ENCODE peak calls at places on chromosome 9, in seven cellular contexts. U is H1, H is sigmoid colon, E is HepG2, F is upper lobe of left lung, J is stomach, S is transverse colon. A is an unnamed sample. For H3K36me3, the result is how much of the 10 kb centered on the place peaks cover.

GRCh38 chr9:7907636-7908195 is 108.1 kb upstream of the DMAC1 start:
- DNase-seq in U (no peak), H (no peak), E (no peak), F (no peak), J (no peak), S (no peak), A (no peak)

GRCh38 chr9:98848450-98849149 is 41.1 kb downstream of the GALNT12 start:
- DNase-seq in U (peak), H (peak), E (peak), F (peak), J (peak), S (peak), A (peak)

GRCh38 chr9:87957839-87958238 is 16.5 kb downstream of the CDK20 start:
- DNase-seq in U (no peak), H (no peak), E (no peak), F (no peak), J (no peak), S (no peak), A (no peak)

GRCh38 chr9:14441976-14442651 is 128.2 kb upstream of the NFIB start:
- DNase-seq in U (no peak), H (no peak), E (peak), F (no peak), J (no peak), S (no peak), A (no peak)

GRCh38 chr9:94173632-94174031 is 85.5 kb upstream of the ZNF169 start:
- DNase-seq in U (no peak), H (no peak), E (no peak), F (no peak), J (no peak), S (no peak), A (no peak)

GRCh38 chr9:97863314-97863713 is 10.3 kb downstream of the FOXE1 start:
- DNase-seq in U (no peak), H (no peak), E (no peak), F (no peak), J (no peak), S (no peak), A (no peak)

GRCh38 chr9:69600314-69601047 is 71.7 kb downstream of the APBA1 start:
- DNase-seq in U (no peak), H (no peak), E (no peak), F (no peak), J (no peak), S (no peak), A (no peak)

GRCh38 chr9:94584555-94584954 is 9.1 kb downstream of the FBP2 start:
- DNase-seq in U (no peak), H (no peak), E (no peak), F (no peak), J (no peak), S (no peak), A (no peak)

GRCh38 chr9:99400184-99400731 is 178.2 kb downstream of the SEC61B start:
- DNase-seq in U (no peak), H (no peak), E (no peak), F (no peak), J (no peak), S (no peak), A (no peak)

GRCh38 chr9:96674914-96675538 is 19.9 kb upstream of the PRXL2C start:
- DNase-seq in U (no peak), H (no peak), E (no peak), F (no peak), J (no peak), S (no peak), A (no peak)

GRCh38 chr9:137390553-137391410 is 32.2 kb downstream of the EXD3 start:
- DNase-seq in U (no peak), H (no peak), E (no peak), F (peak), J (no peak), S (peak), A (no peak)

GRCh38 chr9:120441446-120442279 is 138.3 kb downstream of the CDK5RAP2 start:
- DNase-seq in U (no peak), H (no peak), E (no peak), F (no peak), J (no peak), S (no peak), A (no peak)

GRCh38 chr9:98146101-98146991 is 27.3 kb upstream of the TRIM14 start:
- DNase-seq in U (no peak), H (no peak), E (peak), F (peak), J (peak), S (peak), A (no peak)

GRCh38 chr9:11319477-11320060 is 706.8 kb upstream of the PTPRD start:
- DNase-seq in U (no peak), H (no peak), E (no peak), F (no peak), J (no peak), S (no peak), A (no peak)

DNA sequence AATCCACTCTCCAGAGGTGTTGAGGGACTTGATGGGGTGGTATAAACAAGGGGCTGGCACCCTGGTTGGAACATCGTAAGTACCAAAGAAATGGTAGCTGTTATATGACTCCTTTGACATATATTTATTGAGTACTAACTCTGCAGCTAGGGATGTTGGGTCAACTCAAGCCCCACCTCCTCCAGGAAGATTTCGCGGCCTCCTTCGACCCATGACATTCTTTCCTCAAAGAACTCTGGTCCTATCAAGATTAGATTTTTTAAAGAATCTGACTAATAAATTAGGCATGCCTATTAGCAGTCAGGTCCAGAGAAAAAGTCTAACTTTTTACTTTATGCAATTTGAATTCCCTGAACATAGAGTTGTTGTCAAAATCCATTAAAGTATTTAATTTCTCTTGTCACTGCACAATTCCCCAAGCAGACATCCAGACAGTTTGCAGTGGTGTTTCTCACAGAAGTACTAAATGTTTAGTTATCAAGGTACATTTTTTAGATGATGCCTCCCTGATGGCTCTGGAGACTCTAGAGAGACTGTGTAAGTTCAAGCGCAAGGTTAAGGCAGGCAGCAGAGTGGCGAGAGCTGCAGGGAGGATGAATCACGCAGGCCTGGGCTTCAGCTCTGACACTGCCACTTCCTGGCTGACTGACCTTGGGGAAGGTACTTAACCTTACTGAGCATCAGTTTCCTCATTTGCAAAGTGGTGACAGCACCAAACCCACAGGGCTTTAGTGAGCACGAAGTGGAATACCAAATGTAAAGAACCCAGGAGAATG is 209.6 kb downstream of the TTLL11 start:
- DNase-seq in U (no peak), H (no peak), E (no peak), F (no peak), J (no peak), S (no peak), A (no peak)
- TF ChIP-seq EP300 in U (no peak), H (no peak), E (no peak), F (no peak), J (no peak), S (no peak), A (no peak)

GRCh38 chr9:128127990-128128835 is 684 bp upstream of the PTGES2 start:
- DNase-seq in U (peak), H (peak), E (peak), F (peak), J (peak), S (peak), A (peak)
- TF ChIP-seq POLR2A in U (no peak), H (peak), E (peak), F (no peak), J (no peak), S (peak), A (no peak)

GRCh38 chr9:133942206-133942975 is 49.7 kb downstream of the VAV2 start:
- DNase-seq in U (no peak), H (peak), E (no peak), F (peak), J (no peak), S (no peak), A (no peak)

GRCh38 chr9:133938670-133939258 is 53.4 kb downstream of the VAV2 start:
- DNase-seq in U (no peak), H (no peak), E (no peak), F (peak), J (no peak), S (no peak), A (no peak)

GRCh38 chr9:133939386-133939785 is 52.7 kb downstream of the VAV2 start:
- DNase-seq in U (no peak), H (no peak), E (no peak), F (peak), J (no peak), S (no peak), A (no peak)

GRCh38 chr9:133938086-133938485 is 54.0 kb downstream of the VAV2 start:
- DNase-seq in U (no peak), H (no peak), E (no peak), F (peak), J (no peak), S (no peak), A (no peak)

DNA sequence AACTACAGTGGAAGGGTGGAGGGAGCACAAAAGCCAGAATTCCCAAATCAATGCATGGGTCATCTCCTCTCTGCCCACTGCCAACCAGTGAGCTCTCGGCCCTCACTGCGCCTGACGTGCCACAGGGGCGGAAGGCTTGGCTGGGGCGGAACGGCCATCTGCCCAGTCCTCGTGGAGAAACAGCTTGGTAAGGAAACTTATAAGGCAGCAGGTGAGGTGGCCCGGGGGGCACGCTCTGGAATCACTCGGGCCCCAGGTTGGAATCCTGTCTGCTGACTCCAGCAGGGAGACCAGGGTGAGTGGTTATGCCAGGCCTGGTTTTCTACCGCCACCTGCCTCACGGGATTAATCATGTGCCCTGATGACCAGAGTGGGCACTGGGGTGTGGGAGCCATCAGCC is 52.3 kb downstream of the VAV2 start:
- DNase-seq in U (no peak), H (no peak), E (no peak), F (peak), J (no peak), S (no peak), A (no peak)
- H3K36me3 ChIP-seq in U (under half), H (under half), E (under half), F (under half), J (under half), S (under half), A (under half)

GRCh38 chr9:107274096-107274495 is 9.0 kb upstream of the RAD23B start:
- DNase-seq in U (no peak), H (no peak), E (no peak), F (no peak), J (no peak), S (no peak), A (no peak)
- TF ChIP-seq EP300 in U (no peak), H (no peak), E (no peak), F (no peak), J (no peak), S (no peak), A (no peak)

GRCh38 chr9:127715443-127716337 is at the start of the genes PTRH1 and TTC16:
- DNase-seq in U (peak), H (peak), E (peak), F (peak), J (peak), S (peak), A (peak)
- TF ChIP-seq POLR2A in U (no peak), H (peak), E (no peak), F (no peak), J (no peak), S (peak), A (no peak)

DNA sequence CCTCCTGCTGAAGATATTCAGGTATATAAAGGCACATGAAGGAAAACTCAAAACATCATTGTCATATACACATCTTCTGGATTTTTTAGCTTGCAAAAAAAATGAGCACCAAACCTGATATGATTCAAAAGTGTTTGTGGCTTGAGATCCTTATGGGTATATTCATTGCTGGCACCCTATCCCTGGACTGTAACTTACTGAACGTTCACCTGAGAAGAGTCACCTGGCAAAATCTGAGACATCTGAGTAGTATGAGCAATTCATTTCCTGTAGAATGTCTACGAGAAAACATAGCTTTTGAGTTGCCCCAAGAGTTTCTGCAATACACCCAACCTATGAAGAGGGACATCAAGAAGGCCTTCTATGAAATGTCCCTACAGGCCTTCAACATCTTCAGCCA is at the start of gene IFNK:
- DNase-seq in U (no peak), H (no peak), E (no peak), F (no peak), J (no peak), S (no peak), A (no peak)
- H3K36me3 ChIP-seq in U (under half), H (under half), E (under half), F (under half), J (under half), S (under half), A (under half)

DNA sequence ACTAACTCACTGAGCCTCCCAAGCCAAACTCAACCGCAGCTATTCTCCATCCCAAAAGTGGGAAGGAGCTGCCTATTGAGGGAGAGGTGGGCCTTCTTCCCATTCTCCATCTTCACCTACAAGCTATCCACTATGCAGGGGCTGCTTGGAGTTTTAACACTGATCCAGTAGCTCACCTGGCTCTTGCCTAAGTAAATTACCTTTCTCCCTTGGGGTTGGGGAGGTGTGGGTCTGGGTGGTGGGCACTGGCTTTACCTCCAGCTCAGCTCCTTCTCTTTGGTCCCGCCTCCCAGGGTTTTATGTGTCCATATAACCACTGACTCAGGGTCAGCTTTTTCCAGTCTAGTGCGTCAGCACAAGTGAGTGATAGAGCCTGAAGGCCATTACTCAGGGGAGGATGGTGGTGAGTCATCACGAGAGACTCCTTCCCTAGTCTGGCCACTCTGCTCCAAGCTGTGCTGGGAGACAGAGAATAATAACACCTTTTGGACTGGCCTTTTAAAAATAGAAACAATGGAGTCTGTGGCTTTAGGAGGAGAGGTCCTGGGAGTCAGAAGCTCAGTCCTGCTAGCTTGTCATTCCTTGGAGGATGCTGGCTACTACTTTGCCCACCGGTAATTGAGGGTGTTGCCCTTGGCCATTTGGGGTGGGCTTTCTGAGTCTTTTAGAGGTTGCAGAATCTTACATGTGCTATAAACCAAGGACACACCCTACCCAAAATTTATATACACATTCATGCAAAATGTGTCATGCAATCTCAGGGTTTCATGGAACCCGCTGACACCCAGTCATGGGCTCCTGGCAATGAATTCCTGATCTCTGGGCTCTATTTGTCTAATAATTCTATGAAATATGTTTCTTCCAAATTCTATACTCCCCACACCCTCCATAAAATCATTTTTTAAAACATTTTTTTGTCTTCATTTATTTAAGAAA is 35.6 kb upstream of the ATP6V1G1 start:
- DNase-seq in U (no peak), H (peak), E (peak), F (no peak), J (no peak), S (peak), A (peak)
- TF ChIP-seq EP300 in U (no peak), H (peak), E (no peak), F (no peak), J (peak), S (no peak), A (no peak)

GRCh38 chr9:35736201-35736633 is 3.8 kb downstream of the CREB3 start:
- DNase-seq in U (peak), H (peak), E (peak), F (no peak), J (peak), S (peak), A (peak)
- TF ChIP-seq POLR2A in U (no peak), H (no peak), E (peak), F (no peak), J (no peak), S (no peak), A (no peak)

GRCh38 chr9:84327184-84327583 is 13.4 kb downstream of the SLC28A3 start:
- DNase-seq in U (no peak), H (no peak), E (no peak), F (no peak), J (no peak), S (no peak), A (no peak)
- H3K36me3 ChIP-seq in U (under half), H (under half), E (under half), F (under half), J (under half), S (under half), A (under half)

A was measured in tibial nerve.